ENCODE peak calls at places on chromosome 16, in six cellular contexts. I, H, K, E, N and S are unnamed samples.

GRCh38 chr16:19625039-19625438 is 69.5 kb downstream of the VPS35L start:
- DNase-seq in I (no peak), H (no peak), K (no peak), E (no peak), N (no peak), S (no peak)

GRCh38 chr16:2779151-2779920 is 2.3 kb upstream of the ELOB start:
- DNase-seq in I (peak), H (no peak), K (no peak), E (peak), N (no peak), S (no peak)

GRCh38 chr16:79601092-79601977 is 798 bp upstream of the MAF start:
- DNase-seq in I (peak), H (peak), K (no peak), E (no peak), N (peak), S (no peak)

GRCh38 chr16:87628940-87629339 is 26.6 kb downstream of the JPH3 start:
- DNase-seq in I (no peak), H (no peak), K (peak), E (no peak), N (no peak), S (no peak)

GRCh38 chr16:48365030-48365600 is 20.1 kb downstream of the SIAH1 start:
- DNase-seq in I (no peak), H (no peak), K (no peak), E (no peak), N (no peak), S (no peak)

GRCh38 chr16:19356024-19356952 is 61.4 kb upstream of the TMC5 start:
- DNase-seq in I (no peak), H (no peak), K (no peak), E (no peak), N (no peak), S (no peak)

GRCh38 chr16:81659249-81659648 is 119.8 kb upstream of the PLCG2 start:
- DNase-seq in I (no peak), H (no peak), K (no peak), E (no peak), N (no peak), S (no peak)

GRCh38 chr16:450800-451512 is 25.5 kb downstream of the RAB11FIP3 start:
- DNase-seq in I (no peak), H (no peak), K (no peak), E (no peak), N (no peak), S (peak)

GRCh38 chr16:55868137-55868536 is 7.0 kb downstream of the CES5A start:
- DNase-seq in I (no peak), H (no peak), K (peak), E (no peak), N (no peak), S (no peak)

GRCh38 chr16:80948886-80949502 is 57.7 kb downstream of the CMC2 start:
- DNase-seq in I (peak), H (no peak), K (peak), E (no peak), N (no peak), S (no peak)

GRCh38 chr16:57372372-57373116 is at the start of gene CX3CL1:
- DNase-seq in I (peak), H (peak), K (no peak), E (no peak), N (peak), S (no peak)
- TF ChIP-seq POLR2AphosphoS5 in I (peak), H (peak), K (no peak), E (no peak), N (peak), S (no peak)

GRCh38 chr16:73051216-73051615 is 3.3 kb upstream of the ZFHX3 start:
- DNase-seq in I (no peak), H (no peak), K (no peak), E (no peak), N (no peak), S (no peak)
- H3K27ac ChIP-seq in I (peak), H (peak), K (no peak), E (no peak), N (peak), S (no peak)

DNA sequence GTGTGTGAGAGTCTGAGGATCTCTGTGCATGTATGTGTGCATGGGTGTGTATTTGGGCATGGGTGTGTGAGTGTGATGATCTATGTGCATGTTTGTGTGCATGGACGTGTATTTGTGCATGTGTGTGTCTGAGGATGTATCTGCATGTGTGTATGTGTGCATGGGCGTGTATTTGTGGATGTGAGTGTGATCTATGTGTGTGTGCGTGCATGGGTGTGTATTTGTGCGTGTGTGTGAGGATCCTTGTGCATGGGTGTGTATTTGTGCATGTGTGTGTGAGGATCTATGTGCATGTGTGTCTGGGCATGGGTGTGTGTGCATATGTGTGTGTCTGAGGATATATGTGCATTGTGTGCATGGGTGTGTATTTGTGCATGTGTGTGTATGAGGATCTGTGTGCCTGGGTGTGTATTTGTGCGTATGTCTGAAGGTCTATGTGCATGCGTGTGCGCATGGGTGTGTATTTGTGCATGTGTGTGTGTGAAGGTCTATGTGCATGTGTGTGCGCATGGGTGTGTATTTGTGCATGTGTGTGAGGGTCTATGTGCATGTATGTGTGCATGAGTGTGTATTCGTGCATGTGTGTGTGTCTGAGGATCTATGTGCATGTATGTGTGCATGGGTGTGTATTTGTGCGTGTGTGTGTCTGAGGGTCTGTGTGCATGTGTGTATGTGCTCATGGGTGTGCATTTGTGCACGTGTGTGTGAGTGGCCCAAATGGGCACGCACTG is 26.5 kb upstream of the ITGAX start:
- DNase-seq in I (no peak), H (no peak), K (no peak), E (no peak), N (no peak), S (no peak)
- TF ChIP-seq POLR2AphosphoS5 in I (no peak), H (no peak), K (no peak), E (no peak), N (no peak), S (no peak)

GRCh38 chr16:23125277-23125676 is 24.0 kb downstream of the USP31 start:
- DNase-seq in I (no peak), H (no peak), K (no peak), E (no peak), N (no peak), S (no peak)

GRCh38 chr16:23131036-23131435 is 18.2 kb downstream of the USP31 start:
- DNase-seq in I (no peak), H (no peak), K (no peak), E (no peak), N (no peak), S (no peak)

GRCh38 chr16:23131436-23131835 is 17.8 kb downstream of the USP31 start:
- DNase-seq in I (no peak), H (no peak), K (no peak), E (no peak), N (no peak), S (no peak)

GRCh38 chr16:23129686-23130085 is 19.6 kb downstream of the USP31 start:
- DNase-seq in I (no peak), H (no peak), K (no peak), E (no peak), N (no peak), S (no peak)

DNA sequence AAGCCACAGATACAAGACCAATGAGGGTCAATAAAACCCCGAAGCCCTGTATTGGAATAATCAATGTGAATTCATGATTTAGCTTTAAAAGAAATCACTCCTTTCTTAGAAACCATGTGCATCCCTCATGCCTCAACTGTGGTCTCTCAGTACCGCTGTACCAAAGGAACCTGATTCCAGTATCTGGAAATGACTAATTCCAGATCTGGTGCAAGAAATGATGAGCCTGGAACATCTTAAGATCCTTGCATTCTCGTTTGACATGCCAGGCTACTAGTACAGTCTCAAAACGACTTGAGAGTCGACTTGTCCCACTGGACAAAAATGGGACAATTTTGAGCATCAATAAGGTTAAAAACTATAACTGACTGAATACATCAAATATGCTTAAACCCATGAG is 21.2 kb downstream of the USP31 start:
- DNase-seq in I (no peak), H (no peak), K (no peak), E (no peak), N (no peak), S (no peak)
- H3K27ac ChIP-seq in I (peak), H (no peak), K (no peak), E (no peak), N (no peak), S (no peak)

DNA sequence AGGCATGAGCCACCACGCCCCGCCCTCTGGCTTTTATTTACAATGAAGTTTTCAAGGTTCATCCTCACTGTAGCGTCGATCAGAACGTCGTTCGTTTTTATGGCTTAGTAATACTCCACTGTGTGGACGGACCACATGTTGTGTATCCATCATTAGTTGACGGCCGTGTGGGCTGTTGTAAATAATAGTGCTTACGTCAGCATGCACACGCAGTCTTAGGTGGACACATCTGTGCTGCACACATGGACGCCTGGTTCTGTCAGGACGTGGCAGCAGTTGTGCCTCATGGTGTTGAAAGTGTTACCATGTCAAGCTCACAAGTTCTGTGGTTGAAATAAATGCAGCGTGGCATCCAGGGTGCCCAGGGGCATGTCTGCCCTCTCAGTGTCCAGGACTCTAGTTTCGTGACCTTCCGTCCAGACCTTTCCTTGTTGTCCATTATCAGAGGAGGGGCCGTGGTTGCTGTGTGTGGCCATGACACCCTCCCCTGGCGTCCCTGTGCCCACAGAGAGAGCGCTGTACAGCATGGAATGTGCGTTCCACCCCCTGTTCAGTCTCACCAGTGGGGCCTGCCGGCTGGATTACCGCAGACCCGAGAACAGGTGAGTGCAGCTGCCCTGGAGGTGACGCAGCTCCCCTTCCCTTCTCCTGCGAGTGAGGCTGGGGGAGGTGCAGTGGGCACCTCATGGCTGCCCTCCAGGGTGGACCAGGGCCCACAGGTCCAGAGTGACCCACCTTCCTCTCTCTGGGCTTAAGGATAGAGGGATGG is 22.3 kb downstream of the TCF25 start:
- DNase-seq in I (no peak), H (no peak), K (no peak), E (no peak), N (no peak), S (no peak)
- TF ChIP-seq POLR2AphosphoS5 in I (no peak), H (no peak), K (no peak), E (no peak), N (no peak), S (no peak)

DNA sequence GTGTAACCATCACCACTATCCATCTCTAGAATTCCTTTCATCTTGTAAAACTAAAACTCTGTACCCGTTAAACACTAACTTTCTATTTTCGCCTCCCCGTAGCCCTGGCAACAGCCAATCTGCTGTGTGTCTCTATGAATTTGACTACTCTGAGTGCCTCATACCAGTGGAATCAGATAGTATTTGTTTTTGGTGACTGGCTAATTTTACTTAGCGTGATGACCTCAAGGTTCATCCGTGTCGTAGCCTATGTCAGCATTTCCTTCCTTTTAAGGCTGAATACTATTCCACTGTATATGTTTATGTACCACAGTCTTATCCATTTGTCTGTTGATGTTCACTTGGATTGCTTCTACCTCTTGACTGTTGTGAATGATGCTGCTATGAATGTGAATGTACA is 18.3 kb downstream of the CHD9 start:
- DNase-seq in I (no peak), H (no peak), K (no peak), E (no peak), N (no peak), S (no peak)
- H3K27ac ChIP-seq in I (peak), H (no peak), K (no peak), E (no peak), N (no peak), S (no peak)

GRCh38 chr16:10941127-10941933 is 938 bp downstream of the DEXI start:
- DNase-seq in I (peak), H (no peak), K (no peak), E (no peak), N (no peak), S (no peak)

GRCh38 chr16:10945065-10945787 is 862 bp downstream of the CLEC16A start:
- DNase-seq in I (no peak), H (no peak), K (no peak), E (no peak), N (no peak), S (no peak)

GRCh38 chr16:10940501-10941079 is 1.7 kb downstream of the DEXI start:
- DNase-seq in I (no peak), H (no peak), K (no peak), E (no peak), N (no peak), S (no peak)

GRCh38 chr16:10944249-10945064 is at the start of gene CLEC16A:
- DNase-seq in I (peak), H (peak), K (peak), E (peak), N (peak), S (peak)

GRCh38 chr16:10942352-10943297 is at the start of gene DEXI:
- DNase-seq in I (peak), H (peak), K (peak), E (peak), N (peak), S (no peak)
- TF ChIP-seq POLR2AphosphoS5 in I (peak), H (peak), K (peak), E (no peak), N (peak), S (peak)